ENCODE peak calls at places on chromosomes 7 and 10, in seven cellular contexts. One of them, this sample, is unnamed.

GRCh38 chr10:127320176-127320575 is 123.8 kb upstream of the INSYN2A start:
- DNase-seq in dorsolateral prefrontal cortex: no peak
- DNase-seq in HCT116: no peak
- DNase-seq in stomach: no peak
- DNase-seq in kidney epithelial cell: no peak
- DNase-seq in transverse colon: no peak
- DNase-seq in adrenal gland: peak; percentile 21
- DNase-seq in this sample: no peak

GRCh38 chr7:108181073-108181985 is 51.2 kb upstream of the LAMB4 start:
- DNase-seq in dorsolateral prefrontal cortex: no peak
- DNase-seq in HCT116: peak; percentile 51
- DNase-seq in stomach: no peak
- DNase-seq in kidney epithelial cell: no peak
- DNase-seq in transverse colon: no peak
- DNase-seq in adrenal gland: no peak
- DNase-seq in this sample: no peak

GRCh38 chr7:36076073-36076472 is 77.0 kb upstream of the EEPD1 start:
- DNase-seq in dorsolateral prefrontal cortex: no peak
- DNase-seq in HCT116: no peak
- DNase-seq in stomach: no peak
- DNase-seq in kidney epithelial cell: no peak
- DNase-seq in transverse colon: no peak
- DNase-seq in adrenal gland: no peak
- DNase-seq in this sample: no peak

GRCh38 chr7:96327429-96327828 is 5.5 kb upstream of the SLC25A13 start:
- DNase-seq in dorsolateral prefrontal cortex: no peak
- DNase-seq in HCT116: no peak
- DNase-seq in stomach: peak; percentile 92
- DNase-seq in kidney epithelial cell: no peak
- DNase-seq in transverse colon: peak; percentile 87
- DNase-seq in adrenal gland: no peak
- DNase-seq in this sample: no peak

GRCh38 chr7:137626469-137627067 is 220.2 kb downstream of the DGKI start:
- DNase-seq in dorsolateral prefrontal cortex: peak; percentile 50
- DNase-seq in HCT116: peak; percentile 31
- DNase-seq in stomach: peak; percentile 38
- DNase-seq in kidney epithelial cell: no peak
- DNase-seq in transverse colon: peak; percentile 28
- DNase-seq in adrenal gland: peak; percentile 53
- DNase-seq in this sample: peak; percentile 35

GRCh38 chr7:130927564-130927963 is 193.6 kb upstream of the KLF14 start:
- DNase-seq in dorsolateral prefrontal cortex: no peak
- DNase-seq in HCT116: no peak
- DNase-seq in stomach: no peak
- DNase-seq in kidney epithelial cell: no peak
- DNase-seq in transverse colon: no peak
- DNase-seq in adrenal gland: no peak
- DNase-seq in this sample: no peak

GRCh38 chr7:158431055-158431940 is 156.3 kb downstream of the PTPRN2 start:
- DNase-seq in dorsolateral prefrontal cortex: no peak
- DNase-seq in HCT116: no peak
- DNase-seq in stomach: no peak
- DNase-seq in kidney epithelial cell: no peak
- DNase-seq in transverse colon: no peak
- DNase-seq in adrenal gland: no peak
- DNase-seq in this sample: no peak

GRCh38 chr10:110802551-110803238 is 69.0 kb upstream of the PDCD4 start:
- DNase-seq in dorsolateral prefrontal cortex: no peak
- DNase-seq in HCT116: no peak
- DNase-seq in stomach: peak; percentile 71
- DNase-seq in kidney epithelial cell: peak; percentile 76
- DNase-seq in transverse colon: peak; percentile 75
- DNase-seq in adrenal gland: peak; percentile 45
- DNase-seq in this sample: peak; percentile 67

GRCh38 chr7:7181519-7182155 is 707 bp upstream of the C1GALT1 start:
- DNase-seq in dorsolateral prefrontal cortex: peak; percentile 40
- DNase-seq in HCT116: peak; percentile 32
- DNase-seq in stomach: peak; percentile 50
- DNase-seq in kidney epithelial cell: no peak
- DNase-seq in transverse colon: peak; percentile 64
- DNase-seq in adrenal gland: peak; percentile 43
- DNase-seq in this sample: peak; percentile 51

GRCh38 chr10:89384474-89385324 is 6.8 kb downstream of the IFIT1B start:
- DNase-seq in dorsolateral prefrontal cortex: no peak
- DNase-seq in HCT116: no peak
- DNase-seq in stomach: no peak
- DNase-seq in kidney epithelial cell: no peak
- DNase-seq in transverse colon: no peak
- DNase-seq in adrenal gland: no peak
- DNase-seq in this sample: no peak

GRCh38 chr7:29285451-29285807 is 90.9 kb downstream of the CHN2 start:
- DNase-seq in dorsolateral prefrontal cortex: no peak
- DNase-seq in HCT116: peak; percentile 62
- DNase-seq in stomach: no peak
- DNase-seq in kidney epithelial cell: peak; percentile 92
- DNase-seq in transverse colon: no peak
- DNase-seq in adrenal gland: no peak
- DNase-seq in this sample: no peak

GRCh38 chr7:2934211-2934731 is 90.2 kb upstream of the GNA12 start:
- DNase-seq in dorsolateral prefrontal cortex: peak; percentile 33
- DNase-seq in HCT116: peak; percentile 8
- DNase-seq in stomach: no peak
- DNase-seq in kidney epithelial cell: peak; percentile 94
- DNase-seq in transverse colon: no peak
- DNase-seq in adrenal gland: no peak
- DNase-seq in this sample: peak; percentile 17

GRCh38 chr10:129531969-129532660 is 65.1 kb downstream of the MGMT start:
- DNase-seq in dorsolateral prefrontal cortex: peak; percentile 16
- DNase-seq in HCT116: no peak
- DNase-seq in stomach: no peak
- DNase-seq in kidney epithelial cell: no peak
- DNase-seq in transverse colon: no peak
- DNase-seq in adrenal gland: no peak
- DNase-seq in this sample: no peak

GRCh38 chr10:60376953-60377352 is 12.7 kb downstream of the ANK3 start:
- DNase-seq in dorsolateral prefrontal cortex: no peak
- DNase-seq in HCT116: no peak
- DNase-seq in stomach: no peak
- DNase-seq in kidney epithelial cell: no peak
- DNase-seq in transverse colon: no peak
- DNase-seq in adrenal gland: no peak
- DNase-seq in this sample: no peak

GRCh38 chr10:96470108-96470743 is 43.5 kb downstream of the TLL2 start:
- DNase-seq in dorsolateral prefrontal cortex: peak; percentile 64
- DNase-seq in HCT116: peak; percentile 24
- DNase-seq in stomach: peak; percentile 31
- DNase-seq in kidney epithelial cell: no peak
- DNase-seq in transverse colon: no peak
- DNase-seq in adrenal gland: no peak
- DNase-seq in this sample: no peak

GRCh38 chr10:21602313-21602712 is 68.3 kb downstream of the MLLT10 start:
- DNase-seq in dorsolateral prefrontal cortex: no peak
- DNase-seq in HCT116: no peak
- DNase-seq in stomach: no peak
- DNase-seq in kidney epithelial cell: no peak
- DNase-seq in transverse colon: no peak
- DNase-seq in adrenal gland: no peak
- DNase-seq in this sample: no peak

GRCh38 chr10:21604651-21605050 is 70.6 kb downstream of the MLLT10 start:
- DNase-seq in dorsolateral prefrontal cortex: no peak
- DNase-seq in HCT116: no peak
- DNase-seq in stomach: no peak
- DNase-seq in kidney epithelial cell: no peak
- DNase-seq in transverse colon: no peak
- DNase-seq in adrenal gland: no peak
- DNase-seq in this sample: no peak

GRCh38 chr10:21603721-21604120 is 69.7 kb downstream of the MLLT10 start:
- DNase-seq in dorsolateral prefrontal cortex: no peak
- DNase-seq in HCT116: no peak
- DNase-seq in stomach: no peak
- DNase-seq in kidney epithelial cell: no peak
- DNase-seq in transverse colon: no peak
- DNase-seq in adrenal gland: no peak
- DNase-seq in this sample: no peak

GRCh38 chr10:21600804-21601512 is 66.9 kb downstream of the MLLT10 start:
- DNase-seq in dorsolateral prefrontal cortex: no peak
- DNase-seq in HCT116: no peak
- DNase-seq in stomach: no peak
- DNase-seq in kidney epithelial cell: no peak
- DNase-seq in transverse colon: no peak
- DNase-seq in adrenal gland: no peak
- DNase-seq in this sample: no peak

GRCh38 chr10:21599582-21599981 is 65.5 kb downstream of the MLLT10 start:
- DNase-seq in dorsolateral prefrontal cortex: no peak
- DNase-seq in HCT116: no peak
- DNase-seq in stomach: no peak
- DNase-seq in kidney epithelial cell: no peak
- DNase-seq in transverse colon: no peak
- DNase-seq in adrenal gland: no peak
- DNase-seq in this sample: no peak
- TF ChIP-seq CTCF in dorsolateral prefrontal cortex: no peak
- TF ChIP-seq CTCF in HCT116: no peak
- TF ChIP-seq CTCF in stomach: no peak
- TF ChIP-seq CTCF in kidney epithelial cell: no peak
- TF ChIP-seq CTCF in transverse colon: no peak
- TF ChIP-seq CTCF in adrenal gland: no peak
- TF ChIP-seq CTCF in this sample: no peak

GRCh38 chr7:41175435-41175834 is 527.5 kb downstream of the INHBA start:
- DNase-seq in dorsolateral prefrontal cortex: no peak
- DNase-seq in HCT116: no peak
- DNase-seq in stomach: no peak
- DNase-seq in kidney epithelial cell: no peak
- DNase-seq in transverse colon: no peak
- DNase-seq in adrenal gland: no peak
- DNase-seq in this sample: no peak

GRCh38 chr7:41169307-41169706 is 533.6 kb downstream of the INHBA start:
- DNase-seq in dorsolateral prefrontal cortex: no peak
- DNase-seq in HCT116: no peak
- DNase-seq in stomach: no peak
- DNase-seq in kidney epithelial cell: no peak
- DNase-seq in transverse colon: no peak
- DNase-seq in adrenal gland: no peak
- DNase-seq in this sample: no peak

DNA sequence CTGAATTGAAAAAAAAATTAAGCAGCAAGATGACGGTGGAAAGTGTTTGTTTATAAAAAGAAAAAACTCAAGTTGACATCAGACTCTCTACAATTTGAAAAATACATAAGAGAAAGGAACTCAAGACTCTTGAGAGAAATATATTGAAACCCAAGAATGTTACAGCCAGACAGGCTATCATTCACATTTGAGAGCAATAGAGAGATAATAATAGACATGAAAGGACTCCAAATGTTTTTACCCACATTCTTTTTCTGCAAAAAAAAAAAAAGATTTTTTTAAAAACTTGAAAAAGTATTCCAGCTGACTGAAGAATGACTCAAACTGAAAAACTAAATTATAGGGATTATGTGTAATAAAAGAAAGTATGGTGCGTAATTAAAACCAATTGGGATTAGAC is 532.4 kb downstream of the INHBA start:
- DNase-seq in dorsolateral prefrontal cortex: no peak
- DNase-seq in HCT116: no peak
- DNase-seq in stomach: no peak
- DNase-seq in kidney epithelial cell: no peak
- DNase-seq in transverse colon: no peak
- DNase-seq in adrenal gland: no peak
- DNase-seq in this sample: no peak
- H3K4me3 ChIP-seq in dorsolateral prefrontal cortex: no peak overlapping the region
- H3K4me3 ChIP-seq in HCT116: no peak overlapping the region
- H3K4me3 ChIP-seq in stomach: no peak overlapping the region
- H3K4me3 ChIP-seq in kidney epithelial cell: no peak overlapping the region
- H3K4me3 ChIP-seq in transverse colon: no peak overlapping the region
- H3K4me3 ChIP-seq in adrenal gland: no peak overlapping the region
- H3K4me3 ChIP-seq in this sample: no peak overlapping the region

GRCh38 chr7:152076324-152076821 is 50.9 kb downstream of the GALNT11 start:
- DNase-seq in dorsolateral prefrontal cortex: no peak
- DNase-seq in HCT116: peak; percentile 16
- DNase-seq in stomach: peak; percentile 42
- DNase-seq in kidney epithelial cell: no peak
- DNase-seq in transverse colon: peak; percentile 47
- DNase-seq in adrenal gland: peak; percentile 31
- DNase-seq in this sample: no peak
- TF ChIP-seq CTCF in dorsolateral prefrontal cortex: peak; percentile 61
- TF ChIP-seq CTCF in HCT116: peak; percentile 29
- TF ChIP-seq CTCF in stomach: no peak
- TF ChIP-seq CTCF in kidney epithelial cell: peak; percentile 58
- TF ChIP-seq CTCF in transverse colon: peak; percentile 44
- TF ChIP-seq CTCF in adrenal gland: peak; percentile 49
- TF ChIP-seq CTCF in this sample: peak; percentile 30

GRCh38 chr10:50605280-50606270 is 18.2 kb downstream of the SGMS1 start:
- DNase-seq in dorsolateral prefrontal cortex: no peak
- DNase-seq in HCT116: no peak
- DNase-seq in stomach: peak; percentile 69
- DNase-seq in kidney epithelial cell: peak; percentile 57
- DNase-seq in transverse colon: peak; percentile 45
- DNase-seq in adrenal gland: peak; percentile 85
- DNase-seq in this sample: no peak

GRCh38 chr10:50601974-50602373 is 21.8 kb downstream of the SGMS1 start:
- DNase-seq in dorsolateral prefrontal cortex: no peak
- DNase-seq in HCT116: no peak
- DNase-seq in stomach: no peak
- DNase-seq in kidney epithelial cell: no peak
- DNase-seq in transverse colon: no peak
- DNase-seq in adrenal gland: no peak
- DNase-seq in this sample: no peak

GRCh38 chr10:50603151-50603850 is 20.5 kb downstream of the SGMS1 start:
- DNase-seq in dorsolateral prefrontal cortex: no peak
- DNase-seq in HCT116: no peak
- DNase-seq in stomach: no peak
- DNase-seq in kidney epithelial cell: no peak
- DNase-seq in transverse colon: no peak
- DNase-seq in adrenal gland: no peak
- DNase-seq in this sample: no peak

GRCh38 chr10:50604823-50605222 is 18.9 kb downstream of the SGMS1 start:
- DNase-seq in dorsolateral prefrontal cortex: no peak
- DNase-seq in HCT116: no peak
- DNase-seq in stomach: no peak
- DNase-seq in kidney epithelial cell: no peak
- DNase-seq in transverse colon: no peak
- DNase-seq in adrenal gland: no peak
- DNase-seq in this sample: no peak

GRCh38 chr10:50604049-50604640 is 19.6 kb downstream of the SGMS1 start:
- DNase-seq in dorsolateral prefrontal cortex: no peak
- DNase-seq in HCT116: no peak
- DNase-seq in stomach: no peak
- DNase-seq in kidney epithelial cell: no peak
- DNase-seq in transverse colon: no peak
- DNase-seq in adrenal gland: peak; percentile 21
- DNase-seq in this sample: no peak
- H3K4me3 ChIP-seq in dorsolateral prefrontal cortex: no peak overlapping the region
- H3K4me3 ChIP-seq in HCT116: no peak overlapping the region
- H3K4me3 ChIP-seq in stomach: no peak overlapping the region
- H3K4me3 ChIP-seq in kidney epithelial cell: no peak overlapping the region
- H3K4me3 ChIP-seq in transverse colon: no peak overlapping the region
- H3K4me3 ChIP-seq in adrenal gland: no peak overlapping the region
- H3K4me3 ChIP-seq in this sample: no peak overlapping the region

This sample was measured in right lobe of liver.